ENCODE peak calls at places on chromosomes 6 and 20, in five cellular contexts. One of them, this sample, is unnamed.

GRCh38 chr20:58584051-58584824 is 66.8 kb upstream of the STX16 start:
- DNase-seq in AG04450: no peak
- DNase-seq in IMR-90: no peak
- DNase-seq in ovary: no peak
- DNase-seq in A549: no peak
- DNase-seq in this sample: no peak

GRCh38 chr20:22690616-22691179 is 106.3 kb upstream of the FOXA2 start:
- DNase-seq in AG04450: no peak
- DNase-seq in IMR-90: no peak
- DNase-seq in ovary: no peak
- DNase-seq in A549: no peak
- DNase-seq in this sample: no peak

GRCh38 chr20:57772349-57772964 is 62.6 kb upstream of the PMEPA1 start:
- DNase-seq in AG04450: peak; percentile 6
- DNase-seq in IMR-90: peak; percentile 64
- DNase-seq in ovary: no peak
- DNase-seq in A549: peak; percentile 94
- DNase-seq in this sample: peak; percentile 91

GRCh38 chr6:26383624-26384417 is 913 bp downstream of the BTN2A2 start:
- DNase-seq in AG04450: peak; percentile 20
- DNase-seq in IMR-90: peak; percentile 72
- DNase-seq in ovary: peak; percentile 43
- DNase-seq in A549: no peak
- DNase-seq in this sample: peak; percentile 67

GRCh38 chr6:73152998-73153757 is 72.1 kb downstream of the KHDC1L start:
- DNase-seq in AG04450: peak; percentile 4
- DNase-seq in IMR-90: peak; percentile 68
- DNase-seq in ovary: no peak
- DNase-seq in A549: no peak
- DNase-seq in this sample: peak; percentile 41

GRCh38 chr6:168071620-168072019 is 7.4 kb downstream of the FRMD1 start:
- DNase-seq in AG04450: no peak
- DNase-seq in IMR-90: no peak
- DNase-seq in ovary: no peak
- DNase-seq in A549: peak; percentile 31
- DNase-seq in this sample: no peak

GRCh38 chr6:112199001-112199403 is 55.4 kb downstream of the LAMA4 start:
- DNase-seq in AG04450: no peak
- DNase-seq in IMR-90: no peak
- DNase-seq in ovary: no peak
- DNase-seq in A549: no peak
- DNase-seq in this sample: no peak

GRCh38 chr6:38039497-38039896 is 220.0 kb downstream of the ZFAND3 start:
- DNase-seq in AG04450: no peak
- DNase-seq in IMR-90: peak; percentile 58
- DNase-seq in ovary: no peak
- DNase-seq in A549: no peak
- DNase-seq in this sample: no peak

GRCh38 chr6:137707590-137708360 is 159.3 kb upstream of the TNFAIP3 start:
- DNase-seq in AG04450: peak; percentile 47
- DNase-seq in IMR-90: peak; percentile 86
- DNase-seq in ovary: peak; percentile 60
- DNase-seq in A549: peak; percentile 23
- DNase-seq in this sample: peak; percentile 93

GRCh38 chr20:60264024-60264709 is 305.9 kb downstream of the CDH26 start:
- DNase-seq in AG04450: no peak
- DNase-seq in IMR-90: no peak
- DNase-seq in ovary: no peak
- DNase-seq in A549: no peak
- DNase-seq in this sample: no peak

GRCh38 chr20:48743807-48744206 is 84.0 kb downstream of the PREX1 start:
- DNase-seq in AG04450: no peak
- DNase-seq in IMR-90: no peak
- DNase-seq in ovary: no peak
- DNase-seq in A549: no peak
- DNase-seq in this sample: no peak

GRCh38 chr6:73774311-73774766 is 78.3 kb downstream of the CD109 start:
- DNase-seq in AG04450: peak; percentile 56
- DNase-seq in IMR-90: peak; percentile 88
- DNase-seq in ovary: no peak
- DNase-seq in A549: peak; percentile 9
- DNase-seq in this sample: peak; percentile 75

GRCh38 chr20:37309941-37310590 is 20.6 kb downstream of the MANBAL start:
- DNase-seq in AG04450: no peak
- DNase-seq in IMR-90: no peak
- DNase-seq in ovary: peak; percentile 85
- DNase-seq in A549: no peak
- DNase-seq in this sample: peak; percentile 79

GRCh38 chr6:151391021-151391470 is 313 bp downstream of the ZBTB2 start:
- DNase-seq in AG04450: peak; percentile 32
- DNase-seq in IMR-90: peak; percentile 60
- DNase-seq in ovary: peak; percentile 90
- DNase-seq in A549: peak; percentile 25
- DNase-seq in this sample: no peak

GRCh38 chr6:159969921-159970320 is 1.0 kb downstream of the IGF2R start:
- DNase-seq in AG04450: no peak
- DNase-seq in IMR-90: peak; percentile 84
- DNase-seq in ovary: no peak
- DNase-seq in A549: peak; percentile 64
- DNase-seq in this sample: peak; percentile 66

GRCh38 chr6:144898052-144898689 is 613.0 kb downstream of the UTRN start:
- DNase-seq in AG04450: peak; percentile 2
- DNase-seq in IMR-90: peak; percentile 54
- DNase-seq in ovary: no peak
- DNase-seq in A549: no peak
- DNase-seq in this sample: peak; percentile 70

GRCh38 chr20:6162239-6162638 is 39.4 kb upstream of the FERMT1 start:
- DNase-seq in AG04450: no peak
- DNase-seq in IMR-90: no peak
- DNase-seq in ovary: no peak
- DNase-seq in A549: no peak
- DNase-seq in this sample: no peak

GRCh38 chr6:40899684-40900155 is 139.3 kb downstream of the UNC5CL start:
- DNase-seq in AG04450: no peak
- DNase-seq in IMR-90: no peak
- DNase-seq in ovary: no peak
- DNase-seq in A549: no peak
- DNase-seq in this sample: no peak

GRCh38 chr6:44494011-44494501 is 106.5 kb downstream of the CDC5L start:
- DNase-seq in AG04450: peak; percentile 15
- DNase-seq in IMR-90: peak; percentile 76
- DNase-seq in ovary: no peak
- DNase-seq in A549: peak; percentile 35
- DNase-seq in this sample: peak; percentile 81

GRCh38 chr20:64113444-64113775 is 6.0 kb upstream of the NPBWR2 start:
- DNase-seq in AG04450: no peak
- DNase-seq in IMR-90: no peak
- DNase-seq in ovary: no peak
- DNase-seq in A549: no peak
- DNase-seq in this sample: no peak

GRCh38 chr6:16136536-16137450 is 7.9 kb downstream of the MYLIP start:
- DNase-seq in AG04450: peak; percentile 60
- DNase-seq in IMR-90: peak; percentile 92
- DNase-seq in ovary: no peak
- DNase-seq in A549: no peak
- DNase-seq in this sample: peak; percentile 85

GRCh38 chr6:139768196-139768595 is 393.7 kb upstream of the CITED2 start:
- DNase-seq in AG04450: no peak
- DNase-seq in IMR-90: no peak
- DNase-seq in ovary: no peak
- DNase-seq in A549: no peak
- DNase-seq in this sample: no peak

GRCh38 chr6:161198176-161198575 is 75.7 kb downstream of the AGPAT4 start:
- DNase-seq in AG04450: no peak
- DNase-seq in IMR-90: no peak
- DNase-seq in ovary: no peak
- DNase-seq in A549: no peak
- DNase-seq in this sample: peak; percentile 85

GRCh38 chr6:53579338-53579737 is 34.4 kb upstream of the GCLC start:
- DNase-seq in AG04450: no peak
- DNase-seq in IMR-90: no peak
- DNase-seq in ovary: no peak
- DNase-seq in A549: no peak
- DNase-seq in this sample: no peak

GRCh38 chr6:112163295-112164257 is 76.2 kb downstream of the FAM229B start:
- DNase-seq in AG04450: no peak
- DNase-seq in IMR-90: peak; percentile 31
- DNase-seq in ovary: peak; percentile 56
- DNase-seq in A549: peak; percentile 35
- DNase-seq in this sample: peak; percentile 62

GRCh38 chr20:1737134-1737533 is 79.6 kb upstream of the SIRPG start:
- DNase-seq in AG04450: no peak
- DNase-seq in IMR-90: no peak
- DNase-seq in ovary: no peak
- DNase-seq in A549: no peak
- DNase-seq in this sample: no peak

GRCh38 chr20:1735417-1736089 is 78.0 kb upstream of the SIRPG start:
- DNase-seq in AG04450: no peak
- DNase-seq in IMR-90: no peak
- DNase-seq in ovary: no peak
- DNase-seq in A549: no peak
- DNase-seq in this sample: no peak

GRCh38 chr20:1734269-1734858 is 76.8 kb upstream of the SIRPG start:
- DNase-seq in AG04450: no peak
- DNase-seq in IMR-90: no peak
- DNase-seq in ovary: no peak
- DNase-seq in A549: no peak
- DNase-seq in this sample: peak; percentile 44
- TF ChIP-seq CTCF in AG04450: no peak
- TF ChIP-seq CTCF in IMR-90: no peak
- TF ChIP-seq CTCF in ovary: no peak
- TF ChIP-seq CTCF in A549: peak; percentile 32
- TF ChIP-seq CTCF in this sample: peak; percentile 26

GRCh38 chr20:52812231-52812847 is 159.8 kb upstream of the TSHZ2 start:
- DNase-seq in AG04450: no peak
- DNase-seq in IMR-90: no peak
- DNase-seq in ovary: no peak
- DNase-seq in A549: no peak
- DNase-seq in this sample: no peak
- TF ChIP-seq CTCF in AG04450: no peak
- TF ChIP-seq CTCF in IMR-90: no peak
- TF ChIP-seq CTCF in ovary: no peak
- TF ChIP-seq CTCF in A549: no peak
- TF ChIP-seq CTCF in this sample: no peak

DNA sequence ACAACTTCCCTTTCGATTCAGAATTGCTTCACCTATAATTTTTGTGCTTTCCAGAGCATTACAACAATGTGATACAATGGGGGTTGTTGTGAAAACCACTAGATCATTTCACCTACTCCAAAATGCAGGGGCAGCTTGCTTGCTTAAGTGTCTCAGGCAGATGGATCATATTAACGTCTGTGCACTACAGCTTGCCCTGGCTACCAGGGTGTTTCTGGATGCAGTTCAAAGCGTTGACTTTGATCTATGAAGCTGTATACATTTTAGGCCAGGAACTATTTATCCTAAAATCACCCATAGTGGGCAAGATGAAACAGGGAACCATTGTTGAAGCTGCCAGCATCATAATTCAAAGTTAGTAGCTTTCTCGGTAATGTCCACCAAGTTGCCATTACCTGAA is 339.5 kb upstream of the HSF2 start:
- DNase-seq in AG04450: no peak
- DNase-seq in IMR-90: no peak
- DNase-seq in ovary: no peak
- DNase-seq in A549: no peak
- DNase-seq in this sample: no peak
- TF ChIP-seq CTCF in AG04450: no peak
- TF ChIP-seq CTCF in IMR-90: no peak
- TF ChIP-seq CTCF in ovary: no peak
- TF ChIP-seq CTCF in A549: no peak
- TF ChIP-seq CTCF in this sample: no peak

GRCh38 chr6:31208506-31208905 is 38.0 kb upstream of the POU5F1 start:
- DNase-seq in AG04450: no peak
- DNase-seq in IMR-90: no peak
- DNase-seq in ovary: no peak
- DNase-seq in A549: no peak
- DNase-seq in this sample: no peak
- TF ChIP-seq CTCF in AG04450: no peak
- TF ChIP-seq CTCF in IMR-90: no peak
- TF ChIP-seq CTCF in ovary: no peak
- TF ChIP-seq CTCF in A549: no peak
- TF ChIP-seq CTCF in this sample: no peak

This sample was measured in epithelial cell of esophagus.